ENCODE peak calls at places on chromosomes 12 and 14, in four cellular contexts. D is H1, B is K562, U is SK-N-SH. K is an unnamed sample.

GRCh38 chr14:32430326-32430725 is 101.2 kb downstream of the AKAP6 start:
- DNase-seq in B (peak; percentile 19), D (no peak), U (no peak), K (no peak)

GRCh38 chr12:132408001-132408400 is 78.6 kb upstream of the GALNT9 start:
- DNase-seq in D (no peak), B (no peak), U (no peak), K (no peak)

GRCh38 chr12:104387190-104387589 is 69.6 kb upstream of the CHST11 start:
- DNase-seq in U (peak; percentile 43), D (no peak), B (peak; percentile 61), K (no peak)

GRCh38 chr14:105945891-105946290 is 419.5 kb downstream of the TMEM121 start:
- DNase-seq in D (no peak), B (no peak), U (no peak), K (no peak)

GRCh38 chr12:120247621-120248030 is 17.9 kb downstream of the PXN start:
- DNase-seq in U (no peak), D (no peak), B (no peak), K (no peak)

GRCh38 chr12:128091931-128092330 is 175.0 kb upstream of the TMEM132C start:
- DNase-seq in B (no peak), D (no peak), U (peak; percentile 44), K (no peak)

GRCh38 chr12:57459750-57460400 is at the start of gene GLI1:
- DNase-seq in U (peak; percentile 82), B (no peak), D (no peak), K (peak; percentile 39)

GRCh38 chr12:30599631-30600030 is 96.0 kb downstream of the IPO8 start:
- DNase-seq in D (no peak), U (no peak), B (no peak), K (no peak)

GRCh38 chr12:75190846-75191245 is 18.8 kb downstream of the KCNC2 start:
- DNase-seq in B (no peak), U (no peak), D (no peak), K (no peak)

GRCh38 chr12:88628856-88629509 is 48.7 kb upstream of the KITLG start:
- DNase-seq in B (no peak), U (peak; percentile 11), D (no peak), K (no peak)

GRCh38 chr14:82029038-82029437 is 495.4 kb upstream of the SEL1L start:
- DNase-seq in D (no peak), U (no peak), B (no peak), K (no peak)

GRCh38 chr12:60072911-60073310 is 477.1 kb downstream of the SLC16A7 start:
- DNase-seq in U (no peak), D (no peak), B (no peak), K (no peak)

GRCh38 chr12:98440165-98440581 is 75.2 kb upstream of the TMPO start:
- DNase-seq in D (no peak), U (no peak), B (peak; percentile 90), K (no peak)

GRCh38 chr14:71319646-71320045 is 412.4 kb downstream of the PCNX1 start:
- DNase-seq in U (peak; percentile 22), D (no peak), B (peak; percentile 28), K (no peak)

GRCh38 chr12:69886101-69886500 is 61.1 kb downstream of the MYRFL start:
- DNase-seq in B (no peak), D (no peak), U (no peak), K (no peak)

GRCh38 chr14:101098641-101099040 is 195.1 kb upstream of the RTL1 start:
- DNase-seq in D (no peak), B (no peak), U (no peak), K (no peak)

GRCh38 chr12:10220398-10221077 is 7.9 kb downstream of the GABARAPL1 start:
- DNase-seq in U (no peak), D (no peak), B (no peak), K (no peak)

GRCh38 chr14:104650057-104650980 is 39.1 kb upstream of the INF2 start:
- DNase-seq in B (peak; percentile 71), D (peak; percentile 60), U (peak; percentile 98), K (peak; percentile 87)

GRCh38 chr12:80598004-80598606 is 109.3 kb upstream of the MYF6 start:
- DNase-seq in B (no peak), D (no peak), U (no peak), K (peak; percentile 10)

GRCh38 chr12:25249951-25250738 is 584 bp downstream of the KRAS start:
- DNase-seq in U (peak; percentile 71), B (peak; percentile 42), D (no peak), K (peak; percentile 34)

GRCh38 chr12:42421844-42422779 is 96.1 kb downstream of the PPHLN1 start:
- DNase-seq in B (peak; percentile 71), U (peak; percentile 37), D (no peak), K (no peak)
- TF ChIP-seq TEAD4 in B (peak; percentile 27), U (no peak), D (no peak), K (no peak)

DNA sequence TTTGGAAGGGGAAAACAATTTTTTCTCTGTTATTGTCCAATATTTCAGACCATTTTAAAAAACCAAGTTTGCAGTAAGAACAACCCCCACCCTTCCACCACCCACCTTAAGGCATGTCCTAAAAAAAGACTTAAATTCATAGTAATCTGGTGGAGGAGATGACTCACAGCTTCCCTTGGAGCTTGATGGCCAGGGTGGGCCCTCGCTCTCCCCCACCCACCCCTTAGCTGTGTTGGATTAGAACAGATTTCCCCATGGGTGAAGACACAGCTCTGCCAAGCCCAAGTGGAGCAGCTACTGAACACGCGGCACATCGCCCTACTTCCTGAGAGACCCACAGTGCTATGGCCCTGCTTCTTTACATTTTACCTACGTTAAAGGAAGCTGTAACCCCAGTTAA is 140.3 kb downstream of the GCH1 start:
- DNase-seq in B (peak; percentile 66), D (no peak), U (no peak), K (no peak)
- TF ChIP-seq MAX in B (no peak), D (no peak), U (no peak), K (no peak)

DNA sequence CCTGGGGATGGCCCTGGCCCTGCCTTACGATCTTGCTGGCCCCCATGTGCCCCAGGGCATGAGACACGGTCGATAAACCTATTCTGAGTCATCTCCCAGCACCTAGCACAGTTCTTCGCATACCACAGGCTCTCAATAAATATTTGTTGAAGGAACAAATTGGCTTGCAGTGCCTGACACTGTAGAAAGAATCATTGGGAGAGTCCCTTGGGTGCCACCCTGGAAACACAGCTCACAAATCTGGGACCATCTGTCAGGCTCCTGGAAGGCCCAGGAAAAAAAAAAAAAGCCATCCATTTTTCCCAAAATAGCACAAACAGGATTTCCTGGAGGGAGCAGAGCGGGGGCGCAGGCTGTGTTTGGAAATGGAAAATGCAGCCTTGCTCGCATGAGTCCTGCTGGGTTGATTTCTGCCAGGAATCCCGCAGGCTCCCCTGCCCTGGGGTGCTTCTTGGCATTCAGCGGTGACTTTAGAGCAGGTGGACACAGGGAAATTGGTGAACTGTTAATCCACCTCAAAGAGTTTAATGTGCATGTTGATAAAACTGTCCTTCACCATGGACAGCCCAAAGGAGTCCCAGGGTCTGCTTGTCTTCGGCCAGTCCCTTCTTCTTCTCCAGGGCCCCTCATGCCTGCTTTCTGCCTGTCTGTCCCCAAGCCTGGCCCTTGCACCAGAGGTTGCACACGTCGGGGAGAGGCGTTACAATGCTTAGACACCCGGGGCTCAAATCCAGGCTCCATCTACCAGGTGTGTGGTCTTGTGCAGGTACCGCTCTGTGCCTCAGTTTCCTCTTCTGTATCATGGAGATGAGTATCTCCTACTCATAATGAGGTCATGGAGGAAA is 106.1 kb upstream of the RFLNA start:
- DNase-seq in D (no peak), U (no peak), B (no peak), K (no peak)
- TF ChIP-seq TEAD4 in D (no peak), U (no peak), B (no peak), K (no peak)

DNA sequence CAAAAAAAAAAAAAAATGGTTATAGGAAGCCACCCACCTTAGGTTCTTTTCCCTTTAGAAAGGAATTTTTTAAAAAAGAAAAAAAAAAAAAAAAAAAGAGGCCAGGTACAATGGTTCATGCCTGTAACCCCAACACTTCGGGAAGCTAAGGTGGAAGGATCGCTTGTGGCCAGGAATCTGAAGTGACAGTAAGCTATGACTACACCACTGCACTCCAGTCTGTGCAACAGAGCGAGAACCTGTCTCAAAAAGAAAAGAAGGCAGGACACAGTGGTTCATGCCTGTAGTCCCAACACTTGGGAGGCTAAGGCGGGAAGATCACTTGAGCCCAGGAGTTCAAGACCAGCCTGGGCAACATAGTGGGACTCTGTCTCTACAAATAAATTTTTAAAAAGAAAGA is 36.0 kb downstream of the SPTLC2 start:
- DNase-seq in B (no peak), D (no peak), U (no peak), K (no peak)
- TF ChIP-seq MAX in B (no peak), D (no peak), U (no peak), K (no peak)

DNA sequence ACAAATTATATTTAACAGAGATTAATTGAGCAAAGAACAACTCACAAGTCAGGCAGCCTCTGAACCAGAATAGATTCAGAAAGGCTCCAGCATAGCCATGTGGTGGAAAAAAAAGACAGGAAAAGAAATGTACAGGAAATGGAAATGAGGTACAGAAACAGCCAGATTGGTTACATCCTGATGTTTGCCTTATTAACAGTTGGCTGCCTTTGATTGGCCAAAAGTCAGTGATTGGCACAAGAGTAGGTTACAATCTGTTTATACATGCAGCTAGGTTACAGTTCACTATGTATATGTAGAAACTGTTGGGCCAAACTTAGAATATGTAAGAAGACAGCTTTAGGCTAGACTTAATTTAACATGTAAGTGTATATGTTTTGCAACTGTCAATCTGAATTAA is 118.8 kb downstream of the UNC79 start:
- DNase-seq in U (no peak), B (no peak), D (no peak), K (no peak)
- TF ChIP-seq TEAD4 in U (no peak), B (no peak), D (no peak), K (no peak)

GRCh38 chr14:75292016-75292646 is 13.5 kb downstream of the FOS start:
- DNase-seq in D (no peak), U (no peak), B (no peak), K (no peak)

GRCh38 chr14:75292886-75293285 is 14.3 kb downstream of the FOS start:
- DNase-seq in U (no peak), B (no peak), D (no peak), K (no peak)

GRCh38 chr14:75289840-75290388 is 11.3 kb downstream of the FOS start:
- DNase-seq in D (no peak), B (no peak), U (no peak), K (no peak)

GRCh38 chr14:75290851-75291250 is 12.2 kb downstream of the FOS start:
- DNase-seq in U (no peak), D (no peak), B (no peak), K (no peak)

GRCh38 chr14:75291331-75291730 is 12.7 kb downstream of the FOS start:
- DNase-seq in U (no peak), D (no peak), B (no peak), K (no peak)
- TF ChIP-seq MAX in U (no peak), D (no peak), B (no peak), K (no peak)

GRCh38 chr14:103501921-103502669 is 20.5 kb downstream of the CKB start:
- DNase-seq in D (no peak), B (no peak), U (no peak), K (no peak)
- TF ChIP-seq TEAD4 in D (no peak), B (no peak), U (no peak), K (no peak)